ENCODE peak calls at places on chromosomes 16 and 17, in four cellular contexts. H, Y, G and R are unnamed samples.

GRCh38 chr16:88591577-88592021 is 21.4 kb downstream of the ZC3H18 start:
- DNase-seq in H (no peak), Y (peak; percentile 40), G (no peak), R (peak; percentile 61)

GRCh38 chr16:81266680-81267095 is 28.2 kb downstream of the BCO1 start:
- DNase-seq in G (no peak), Y (no peak), H (no peak), R (peak; percentile 55)

GRCh38 chr16:85570735-85571562 is 42.2 kb upstream of the GSE1 start:
- DNase-seq in Y (no peak), H (no peak), G (no peak), R (peak; percentile 80)

GRCh38 chr17:33303254-33303653 is 10.2 kb upstream of the ASIC2 start:
- DNase-seq in G (no peak), H (no peak), Y (no peak), R (no peak)

GRCh38 chr17:16304832-16305231 is 48.4 kb downstream of the CENPV start:
- DNase-seq in H (no peak), Y (no peak), G (no peak), R (peak; percentile 32)

GRCh38 chr16:64390102-64390501 is 731.8 kb downstream of the CDH11 start:
- DNase-seq in Y (no peak), G (no peak), H (no peak), R (no peak)

GRCh38 chr16:3274490-3274889 is 8.8 kb upstream of the ZNF263 start:
- DNase-seq in H (no peak), G (no peak), Y (no peak), R (no peak)

GRCh38 chr17:82089723-82090548 is 8.1 kb downstream of the FASN start:
- DNase-seq in Y (no peak), G (no peak), H (no peak), R (no peak)

GRCh38 chr16:27640277-27640600 is 90.3 kb downstream of the KATNIP start:
- DNase-seq in H (no peak), G (no peak), Y (no peak), R (no peak)

GRCh38 chr16:54054237-54054780 is 232.3 kb downstream of the IRX3 start:
- DNase-seq in Y (no peak), H (no peak), G (no peak), R (no peak)

GRCh38 chr17:72334205-72334604 is 213.4 kb downstream of the SOX9 start:
- DNase-seq in H (no peak), Y (no peak), G (no peak), R (no peak)

GRCh38 chr16:23296994-23297393 is 5.1 kb upstream of the SCNN1B start:
- DNase-seq in G (no peak), Y (no peak), H (no peak), R (peak; percentile 44)

GRCh38 chr16:56281256-56281805 is 90.0 kb downstream of the GNAO1 start:
- DNase-seq in G (no peak), H (no peak), Y (no peak), R (peak; percentile 18)

GRCh38 chr16:51146256-51146924 is 4.7 kb downstream of the SALL1 start:
- DNase-seq in Y (no peak), H (no peak), G (no peak), R (no peak)

GRCh38 chr17:51672058-51672457 is 411.7 kb downstream of the UTP18 start:
- DNase-seq in Y (no peak), H (no peak), G (no peak), R (no peak)

GRCh38 chr17:80866050-80866793 is 125.4 kb upstream of the CHMP6 start:
- DNase-seq in Y (peak; percentile 62), G (peak; percentile 81), H (peak; percentile 42), R (peak; percentile 87)

GRCh38 chr16:89187337-89188063 is 12.8 kb downstream of the SLC22A31 start:
- DNase-seq in G (no peak), Y (no peak), H (no peak), R (peak; percentile 66)

GRCh38 chr17:39791296-39791992 is 53.7 kb downstream of the GRB7 start:
- DNase-seq in Y (no peak), G (no peak), H (no peak), R (peak; percentile 78)

GRCh38 chr17:36942031-36942599 is 4.8 kb downstream of the LHX1 start:
- DNase-seq in H (no peak), G (no peak), Y (no peak), R (no peak)

GRCh38 chr17:75738218-75738802 is 17.1 kb downstream of the ITGB4 start:
- DNase-seq in Y (no peak), H (no peak), G (no peak), R (peak; percentile 74)

GRCh38 chr16:23847938-23848337 is 12.2 kb downstream of the PRKCB start:
- DNase-seq in H (no peak), Y (no peak), G (no peak), R (peak; percentile 88)

GRCh38 chr17:57340160-57340981 is 84.0 kb downstream of the MSI2 start:
- DNase-seq in H (no peak), G (no peak), Y (no peak), R (no peak)

GRCh38 chr16:89658221-89658879 is 714 bp downstream of the SPATA33 start:
- DNase-seq in Y (no peak), H (no peak), G (no peak), R (peak; percentile 28)

GRCh38 chr17:29124931-29125270 is 55.3 kb downstream of the MYO18A start:
- DNase-seq in H (no peak), Y (no peak), G (no peak), R (no peak)

GRCh38 chr16:81500833-81501521 is 56.4 kb downstream of the CMIP start:
- DNase-seq in H (peak; percentile 48), G (no peak), Y (no peak), R (no peak)

GRCh38 chr16:24819462-24820040 is 26.2 kb upstream of the SLC5A11 start:
- DNase-seq in Y (no peak), H (no peak), G (no peak), R (no peak)

GRCh38 chr17:77161953-77162352 is 21.2 kb downstream of the SEC14L1 start:
- DNase-seq in H (no peak), G (no peak), Y (no peak), R (no peak)

GRCh38 chr16:56983211-56983751 is 6.1 kb upstream of the NLRC5 start:
- DNase-seq in Y (no peak), G (no peak), H (no peak), R (no peak)

GRCh38 chr17:82440377-82440981 is 10.1 kb downstream of the CYBC1 start:
- DNase-seq in G (no peak), H (no peak), Y (no peak), R (no peak)

GRCh38 chr17:83176956-83177583 is 97.7 kb downstream of the METRNL start:
- DNase-seq in G (no peak), Y (peak; percentile 8), H (no peak), R (no peak)

GRCh38 chr16:48628359-48628985 is 18.5 kb upstream of the N4BP1 start:
- DNase-seq in Y (no peak), G (no peak), H (no peak), R (no peak)

GRCh38 chr16:386641-387156 is 4.9 kb upstream of the PGAP6 start:
- DNase-seq in Y (no peak), G (no peak), H (no peak), R (no peak)

GRCh38 chr17:29138184-29138955 is 41.8 kb downstream of the MYO18A start:
- DNase-seq in G (no peak), H (no peak), Y (no peak), R (peak; percentile 88)

GRCh38 chr17:29760279-29760721 is 137.6 kb upstream of the CORO6 start:
- DNase-seq in Y (no peak), H (no peak), G (no peak), R (peak; percentile 74)

GRCh38 chr17:47937915-47938314 is 3.5 kb upstream of the PNPO start:
- DNase-seq in H (no peak), Y (no peak), G (no peak), R (no peak)